ENCODE peak calls at places on chromosomes 2 and 18, in eight cellular contexts. L is posterior cingulate gyrus; P is activated CD4-positive, CD25-positive, alpha-beta regulatory T cell; D is neural crest cell; E is activated T-helper 2 cell treated with anti-CD3 and anti-CD28 coated beads, Interferon-gamma antibody, Interleukin-2, Interleukin-4, amounts not matched to agents 10 μg/mL and 5 μg/mL and 100 μg/mL, durations not matched to agents 14 hours and 24 hours and 36 hours; F is heart left ventricle; C is Caki2; U is astrocyte of the cerebellum. G is an unnamed sample.

GRCh38 chr18:7896164-7896563 is 329.0 kb downstream of the PTPRM start:
- DNase-seq in L (no peak), P (no peak), D (no peak), E (no peak), F (no peak), C (no peak), U (no peak), G (no peak)

GRCh38 chr2:165876712-165877111 is 76.9 kb downstream of the TTC21B start:
- DNase-seq in L (no peak), P (no peak), D (no peak), E (no peak), F (no peak), C (no peak), U (no peak), G (no peak)

GRCh38 chr2:223853425-223853837 is 16.0 kb upstream of the AP1S3 start:
- DNase-seq in L (no peak), P (no peak), D (no peak), E (no peak), F (no peak), C (no peak), U (no peak), G (no peak)

GRCh38 chr2:240111253-240111652 is 24.9 kb downstream of the COPS9 start:
- DNase-seq in L (no peak), P (no peak), D (no peak), E (no peak), F (no peak), C (no peak), U (no peak), G (no peak)

GRCh38 chr2:66538291-66538690 is 103.4 kb downstream of the MEIS1 start:
- DNase-seq in L (no peak), P (no peak), D (no peak), E (no peak), F (no peak), C (no peak), U (no peak), G (no peak)

GRCh38 chr2:150171065-150171548 is 316.4 kb downstream of the RND3 start:
- DNase-seq in L (peak), P (no peak), D (no peak), E (no peak), F (no peak), C (no peak), U (no peak), G (no peak)

GRCh38 chr2:203857656-203858055 is 9.9 kb upstream of the CTLA4 start:
- DNase-seq in L (no peak), P (no peak), D (no peak), E (no peak), F (no peak), C (no peak), U (no peak), G (no peak)

GRCh38 chr18:48022021-48022420 is 91.6 kb upstream of the SMAD2 start:
- DNase-seq in L (no peak), P (no peak), D (no peak), E (no peak), F (no peak), C (no peak), U (no peak), G (no peak)

GRCh38 chr2:204909791-204910190 is 364.5 kb downstream of the PARD3B start:
- DNase-seq in L (no peak), P (no peak), D (no peak), E (no peak), F (no peak), C (no peak), U (no peak), G (no peak)

GRCh38 chr18:34322365-34323289 is 97.9 kb upstream of the NOL4 start:
- DNase-seq in L (peak), P (no peak), D (peak), E (no peak), F (no peak), C (peak), U (peak), G (no peak)

GRCh38 chr2:50752228-50752627 is 279.7 kb downstream of the NRXN1 start:
- DNase-seq in L (no peak), P (no peak), D (no peak), E (no peak), F (no peak), C (no peak), U (no peak), G (no peak)

GRCh38 chr2:8421658-8422499 is 260.0 kb upstream of the ID2 start:
- DNase-seq in L (no peak), P (no peak), D (no peak), E (no peak), F (no peak), C (no peak), U (no peak), G (no peak)

GRCh38 chr2:8457092-8457481 is 224.8 kb upstream of the ID2 start:
- DNase-seq in L (no peak), P (no peak), D (no peak), E (no peak), F (no peak), C (no peak), U (no peak), G (no peak)

GRCh38 chr2:185978634-185979405 is 240.2 kb downstream of the FSIP2 start:
- DNase-seq in L (no peak), P (no peak), D (no peak), E (no peak), F (no peak), C (no peak), U (no peak), G (no peak)

GRCh38 chr2:136225950-136226835 is 108.2 kb upstream of the CXCR4 start:
- DNase-seq in L (no peak), P (no peak), D (no peak), E (no peak), F (no peak), C (no peak), U (no peak), G (no peak)

GRCh38 chr2:183495589-183496267 is 371.5 kb downstream of the NUP35 start:
- DNase-seq in L (no peak), P (no peak), D (no peak), E (no peak), F (no peak), C (no peak), U (no peak), G (no peak)

GRCh38 chr2:189824694-189825396 is 40.6 kb downstream of the PMS1 start:
- DNase-seq in L (no peak), P (no peak), D (no peak), E (no peak), F (no peak), C (no peak), U (no peak), G (no peak)

GRCh38 chr2:127000937-127001336 is 102.2 kb downstream of the TEX51 start:
- DNase-seq in L (no peak), P (no peak), D (no peak), E (no peak), F (no peak), C (no peak), U (no peak), G (no peak)

GRCh38 chr18:47175283-47175894 is 775 bp downstream of the IER3IP1 start:
- DNase-seq in L (no peak), P (no peak), D (peak), E (no peak), F (peak), C (peak), U (no peak), G (no peak)

GRCh38 chr2:211368467-211368866 is 812.1 kb downstream of the CPS1 start:
- DNase-seq in L (no peak), P (no peak), D (no peak), E (no peak), F (no peak), C (no peak), U (no peak), G (no peak)

GRCh38 chr2:34103437-34103836 is 504.3 kb upstream of the FAM98A start:
- DNase-seq in L (no peak), P (no peak), D (no peak), E (no peak), F (no peak), C (no peak), U (no peak), G (no peak)

GRCh38 chr18:11258014-11258413 is 108.6 kb upstream of the PIEZO2 start:
- DNase-seq in L (no peak), P (no peak), D (no peak), E (no peak), F (no peak), C (no peak), U (peak), G (no peak)

GRCh38 chr2:31813016-31813415 is 197.8 kb downstream of the MEMO1 start:
- DNase-seq in L (no peak), P (no peak), D (no peak), E (no peak), F (no peak), C (no peak), U (no peak), G (no peak)

GRCh38 chr2:180203972-180204371 is 196.9 kb upstream of the CWC22 start:
- DNase-seq in L (no peak), P (no peak), D (no peak), E (no peak), F (peak), C (no peak), U (no peak), G (no peak)

GRCh38 chr2:205768341-205768740 is 86.0 kb downstream of the NRP2 start:
- DNase-seq in L (no peak), P (no peak), D (no peak), E (no peak), F (peak), C (no peak), U (no peak), G (no peak)

GRCh38 chr2:105376789-105377231 is 22.0 kb downstream of the FHL2 start:
- DNase-seq in L (no peak), P (no peak), D (no peak), E (no peak), F (no peak), C (no peak), U (peak), G (no peak)

GRCh38 chr2:1927896-1928568 is 183.7 kb upstream of the PXDN start:
- DNase-seq in L (no peak), P (no peak), D (no peak), E (no peak), F (no peak), C (no peak), U (no peak), G (no peak)

GRCh38 chr2:13201924-13202323 is 485.2 kb downstream of the TRIB2 start:
- DNase-seq in L (no peak), P (no peak), D (no peak), E (no peak), F (no peak), C (no peak), U (no peak), G (no peak)

GRCh38 chr18:59908790-59909189 is 9.0 kb downstream of the PMAIP1 start:
- DNase-seq in L (no peak), P (no peak), D (no peak), E (no peak), F (no peak), C (no peak), U (no peak), G (no peak)

GRCh38 chr2:35220471-35220870 is 1135.1 kb upstream of the CRIM1 start:
- DNase-seq in L (no peak), P (no peak), D (no peak), E (no peak), F (no peak), C (peak), U (no peak), G (no peak)

GRCh38 chr2:135768863-135769262 is 27.2 kb downstream of the UBXN4 start:
- DNase-seq in L (no peak), P (no peak), D (no peak), E (no peak), F (no peak), C (no peak), U (no peak), G (no peak)

GRCh38 chr2:219175928-219176817 is 552 bp downstream of the CNPPD1 start:
- DNase-seq in L (peak), P (no peak), D (no peak), E (no peak), F (peak), C (peak), U (no peak), G (peak)

GRCh38 chr2:162890690-162891311 is 52.2 kb upstream of the KCNH7 start:
- DNase-seq in L (no peak), P (no peak), D (peak), E (no peak), F (no peak), C (peak), U (peak), G (no peak)

GRCh38 chr2:172968061-172968469 is 107.6 kb upstream of the MAP3K20 start:
- DNase-seq in L (no peak), P (no peak), D (no peak), E (no peak), F (peak), C (peak), U (peak), G (no peak)